ENCODE peak calls at places on chromosomes 13 and 19, in eight cellular contexts. I, C, D, X, L, J, P and R are unnamed samples.
A peak's percentile ranks its signal among the peaks of the same experiment; 100 is the strongest.

GRCh38 chr19:39197808-39198207 is 1.0 kb downstream of the NCCRP1 start:
- DNase-seq in I (no peak), C (no peak), D (no peak), X (no peak), L (no peak), J (no peak), P (no peak), R (no peak)

GRCh38 chr19:49818691-49819331 is 722 bp downstream of the MED25 start:
- DNase-seq in I (no peak), C (no peak), D (no peak), X (no peak), L (no peak), J (no peak), P (no peak), R (no peak)

GRCh38 chr13:46640843-46641242 is 87.9 kb downstream of the LRCH1 start:
- DNase-seq in I (no peak), C (no peak), D (no peak), X (no peak), L (no peak), J (no peak), P (no peak), R (peak; percentile 22)

GRCh38 chr19:50803633-50804419 is 13.6 kb downstream of the ACP4 start:
- DNase-seq in I (no peak), C (peak; percentile 69), D (no peak), X (peak; percentile 79), L (peak; percentile 65), J (no peak), P (no peak), R (no peak)

GRCh38 chr13:94232956-94233355 is 246.5 kb downstream of the DCT start:
- DNase-seq in I (no peak), C (no peak), D (no peak), X (no peak), L (no peak), J (no peak), P (no peak), R (no peak)

GRCh38 chr13:110419391-110419791 is 112.3 kb downstream of the COL4A2 start:
- DNase-seq in I (peak; percentile 14), C (no peak), D (no peak), X (no peak), L (no peak), J (no peak), P (no peak), R (no peak)

GRCh38 chr13:77741587-77741972 is 44.1 kb downstream of the SLAIN1 start:
- DNase-seq in I (no peak), C (no peak), D (no peak), X (no peak), L (no peak), J (no peak), P (no peak), R (no peak)

GRCh38 chr19:38849746-38850230 is at the start of gene HNRNPL:
- DNase-seq in I (no peak), C (peak; percentile 97), D (no peak), X (peak; percentile 96), L (no peak), J (no peak), P (no peak), R (no peak)

GRCh38 chr13:41246969-41247750 is 16.2 kb downstream of the MTRF1 start:
- DNase-seq in I (no peak), C (no peak), D (no peak), X (no peak), L (no peak), J (no peak), P (no peak), R (no peak)

GRCh38 chr19:38559428-38560401 is 58.0 kb downstream of the MAP4K1 start:
- DNase-seq in I (no peak), C (no peak), D (no peak), X (no peak), L (no peak), J (peak; percentile 99), P (no peak), R (no peak)

GRCh38 chr13:47188802-47189201 is 291.9 kb upstream of the HTR2A start:
- DNase-seq in I (no peak), C (peak; percentile 10), D (no peak), X (no peak), L (no peak), J (no peak), P (no peak), R (no peak)

GRCh38 chr13:19185086-19185864 is 3.7 kb upstream of the TUBA3C start:
- DNase-seq in I (no peak), C (no peak), D (no peak), X (no peak), L (no peak), J (no peak), P (no peak), R (no peak)

GRCh38 chr13:98187155-98187726 is 10.2 kb upstream of the RNF113B start:
- DNase-seq in I (no peak), C (no peak), D (no peak), X (no peak), L (no peak), J (no peak), P (no peak), R (no peak)

GRCh38 chr13:31048521-31048920 is 113.2 kb downstream of the HSPH1 start:
- DNase-seq in I (no peak), C (no peak), D (no peak), X (no peak), L (peak; percentile 64), J (no peak), P (no peak), R (no peak)

GRCh38 chr13:87128006-87128405 is 543.2 kb upstream of the SLITRK5 start:
- DNase-seq in I (no peak), C (no peak), D (no peak), X (no peak), L (peak; percentile 85), J (no peak), P (no peak), R (no peak)

GRCh38 chr13:90448466-90449037 is 898.9 kb upstream of the MIR17HG start:
- DNase-seq in I (no peak), C (no peak), D (no peak), X (no peak), L (no peak), J (no peak), P (no peak), R (no peak)

GRCh38 chr13:75256922-75257321 is 225.0 kb downstream of the TBC1D4 start:
- DNase-seq in I (peak; percentile 18), C (no peak), D (no peak), X (no peak), L (no peak), J (no peak), P (no peak), R (no peak)

DNA sequence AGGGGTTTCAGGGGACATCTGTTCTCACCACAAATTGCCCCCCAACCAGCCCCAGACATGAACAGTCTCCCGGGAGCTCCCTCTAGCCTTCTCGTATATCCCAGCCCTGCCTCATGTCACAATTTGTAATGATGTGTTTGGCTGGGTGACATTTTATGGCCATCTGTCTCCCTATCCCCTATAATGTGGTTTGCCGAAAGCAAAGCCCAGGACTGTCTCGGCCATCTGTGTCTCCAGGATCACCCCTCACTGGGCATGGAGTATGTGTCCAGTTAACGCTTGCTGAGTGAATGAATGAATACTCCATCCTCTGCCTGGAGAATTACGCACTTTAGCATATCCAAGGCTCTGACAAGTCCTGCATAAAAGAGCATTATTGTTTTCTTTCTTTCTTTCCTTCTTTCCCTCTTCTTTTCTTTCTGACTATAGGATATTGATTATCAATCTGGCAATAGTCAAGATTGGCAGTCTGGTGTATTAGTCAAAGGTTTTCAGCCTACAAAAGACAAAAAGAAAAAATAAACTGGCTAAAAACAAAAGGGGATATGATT is 15.1 kb downstream of the HPN start:
- DNase-seq in I (no peak), C (no peak), D (no peak), X (no peak), L (no peak), J (no peak), P (no peak), R (no peak)
- TF ChIP-seq REST in I (no peak), C (no peak), D (no peak), X (no peak), L (no peak), J (no peak), P (no peak), R (no peak)

GRCh38 chr19:18519962-18520847 is 1.7 kb downstream of the ELL start:
- DNase-seq in I (peak; percentile 95), C (peak; percentile 60), D (peak; percentile 62), X (peak; percentile 62), L (peak; percentile 85), J (no peak), P (peak; percentile 78), R (peak; percentile 69)
- TF ChIP-seq POLR2AphosphoS5 in I (peak; percentile 32), C (no peak), D (peak; percentile 65), X (no peak), L (no peak), J (no peak), P (peak; percentile 16), R (no peak)

DNA sequence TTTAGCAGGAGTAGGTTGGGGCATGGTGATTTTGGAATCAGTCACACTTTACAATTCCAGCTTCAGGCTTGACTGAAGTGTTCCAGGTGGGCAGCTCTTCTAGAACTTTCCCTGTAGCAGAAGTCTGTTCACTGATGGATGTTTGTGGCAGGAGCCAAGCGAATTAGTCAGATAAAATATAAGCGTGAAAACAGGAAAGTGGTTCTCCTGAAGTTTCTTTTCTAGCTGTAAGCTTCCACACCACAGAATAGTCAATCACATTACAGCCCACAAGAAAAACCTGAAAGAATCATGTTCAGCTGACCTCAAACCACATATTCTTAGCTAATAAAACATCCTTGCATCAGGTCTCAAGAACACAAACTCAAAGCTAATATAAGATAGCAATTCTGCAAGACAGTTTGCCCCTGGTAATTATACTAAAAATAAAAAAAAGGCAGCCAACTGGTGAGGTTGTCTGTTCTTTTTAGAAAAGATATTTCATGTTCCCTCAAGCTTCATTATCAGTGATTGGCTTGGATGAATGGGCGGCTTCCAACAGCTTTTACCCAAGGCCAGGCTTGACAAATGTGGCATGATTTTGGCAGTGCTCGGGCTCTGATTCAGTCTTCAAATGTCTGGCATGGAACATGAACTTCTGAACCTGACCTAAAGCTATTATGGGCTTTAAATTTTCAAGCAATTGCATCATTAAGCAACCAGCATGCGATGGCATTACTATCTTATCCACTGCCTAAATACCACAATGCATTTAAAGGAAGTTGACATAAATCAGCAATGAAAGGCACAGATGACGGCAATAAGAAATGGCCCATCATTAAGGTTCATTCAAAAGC is 136.8 kb downstream of the DCLK1 start:
- DNase-seq in I (no peak), C (no peak), D (no peak), X (no peak), L (no peak), J (no peak), P (no peak), R (no peak)
- TF ChIP-seq REST in I (no peak), C (no peak), D (no peak), X (peak; percentile 57), L (no peak), J (no peak), P (no peak), R (no peak)

GRCh38 chr19:1913781-1914577 is 8.8 kb downstream of the ADAT3 start:
- DNase-seq in I (no peak), C (no peak), D (no peak), X (no peak), L (no peak), J (no peak), P (no peak), R (no peak)
- TF ChIP-seq POLR2AphosphoS5 in I (no peak), C (no peak), D (no peak), X (no peak), L (no peak), J (no peak), P (no peak), R (no peak)

GRCh38 chr19:19053508-19054314 is 10.1 kb upstream of the SLC25A42 start:
- DNase-seq in I (peak; percentile 50), C (peak; percentile 79), D (peak; percentile 57), X (peak; percentile 82), L (peak; percentile 89), J (no peak), P (no peak), R (peak; percentile 28)
- TF ChIP-seq REST in I (no peak), C (no peak), D (no peak), X (no peak), L (no peak), J (no peak), P (no peak), R (no peak)